ENCODE peak calls at places on chromosomes 16 and 17, in ten cellular contexts. S is brain microvascular endothelial cell; C is AG09309; Z is NCI-H460; K is T-helper 2 cell treated with Interferon-gamma antibody and Interleukin-4, amounts not matched to agents 5 μg/mL and 100 μg/mL, for 36 hours; H is naive thymus-derived CD8-positive, alpha-beta T cell; Q is progenitor cell of endocrine pancreas; T is T-cell; B is amygdala; W is Right ventricle myocardium superior. M is an unnamed sample.

GRCh38 chr17:19012171-19013080 is 7.9 kb upstream of the FAM83G start:
- DNase-seq in S (no peak), C (no peak), Z (no peak), K (no peak), H (no peak), Q (no peak), T (no peak), B (no peak), W (peak), M (no peak)

GRCh38 chr16:2514333-2515179 is 804 bp downstream of the ATP6V0C start:
- DNase-seq in S (no peak), C (no peak), Z (no peak), K (peak), H (peak), Q (peak), T (no peak), B (no peak), W (no peak), M (no peak)

GRCh38 chr16:19717781-19718623 is at the start of the genes IQCK and KNOP1:
- DNase-seq in S (peak), C (peak), Z (peak), K (peak), H (peak), Q (peak), T (peak), B (peak), W (peak), M (peak)

GRCh38 chr17:1029196-1029911 is 32.4 kb downstream of the TIMM22 start:
- DNase-seq in S (peak), C (peak), Z (no peak), K (no peak), H (no peak), Q (no peak), T (no peak), B (peak), W (no peak), M (no peak)

GRCh38 chr17:15431766-15432165 is 35.7 kb downstream of the CDRT4 start:
- DNase-seq in S (no peak), C (no peak), Z (no peak), K (no peak), H (no peak), Q (no peak), T (no peak), B (no peak), W (no peak), M (no peak)

GRCh38 chr17:49016775-49017463 is 19.7 kb downstream of the IGF2BP1 start:
- DNase-seq in S (no peak), C (no peak), Z (no peak), K (no peak), H (no peak), Q (no peak), T (no peak), B (no peak), W (peak), M (no peak)

GRCh38 chr16:10878328-10878643 is 1.3 kb downstream of the CIITA start:
- DNase-seq in S (no peak), C (no peak), Z (no peak), K (no peak), H (no peak), Q (no peak), T (no peak), B (no peak), W (no peak), M (no peak)

GRCh38 chr16:45454-45853 is 8.0 kb downstream of the POLR3K start:
- DNase-seq in S (no peak), C (no peak), Z (no peak), K (no peak), H (no peak), Q (no peak), T (no peak), B (no peak), W (no peak), M (no peak)

GRCh38 chr17:29291163-29291752 is 2.7 kb downstream of the NUFIP2 start:
- DNase-seq in S (peak), C (peak), Z (peak), K (peak), H (peak), Q (no peak), T (no peak), B (no peak), W (no peak), M (no peak)

GRCh38 chr16:14337303-14338191 is 266.4 kb downstream of the MRTFB start:
- DNase-seq in S (no peak), C (no peak), Z (no peak), K (no peak), H (no peak), Q (no peak), T (no peak), B (no peak), W (no peak), M (no peak)

GRCh38 chr17:6630390-6630789 is 10.1 kb downstream of the KIAA0753 start:
- DNase-seq in S (no peak), C (no peak), Z (no peak), K (no peak), H (no peak), Q (no peak), T (no peak), B (no peak), W (no peak), M (no peak)

GRCh38 chr17:39001703-39002637 is 34.8 kb upstream of the FBXO47 start:
- DNase-seq in S (peak), C (peak), Z (no peak), K (no peak), H (no peak), Q (no peak), T (no peak), B (no peak), W (peak), M (no peak)

GRCh38 chr16:88478115-88478514 is 25.0 kb downstream of the ZFPM1 start:
- DNase-seq in S (no peak), C (no peak), Z (no peak), K (no peak), H (peak), Q (no peak), T (peak), B (no peak), W (no peak), M (no peak)

GRCh38 chr17:46935658-46936266 is 12.8 kb downstream of the GOSR2 start:
- DNase-seq in S (peak), C (no peak), Z (peak), K (no peak), H (no peak), Q (no peak), T (no peak), B (no peak), W (no peak), M (no peak)

GRCh38 chr17:20852541-20853370 is 190.1 kb downstream of the USP22 start:
- DNase-seq in S (no peak), C (no peak), Z (peak), K (peak), H (no peak), Q (no peak), T (no peak), B (no peak), W (peak), M (no peak)

GRCh38 chr16:641326-642188 is at the start of gene MCRIP2:
- DNase-seq in S (peak), C (no peak), Z (peak), K (peak), H (peak), Q (peak), T (peak), B (peak), W (peak), M (peak)

GRCh38 chr17:80125656-80126448 is 21.1 kb downstream of the EIF4A3 start:
- DNase-seq in S (no peak), C (peak), Z (no peak), K (no peak), H (no peak), Q (no peak), T (no peak), B (no peak), W (no peak), M (no peak)

GRCh38 chr17:44383363-44383762 is 6.1 kb downstream of the ITGA2B start:
- DNase-seq in S (no peak), C (no peak), Z (no peak), K (no peak), H (no peak), Q (no peak), T (no peak), B (no peak), W (no peak), M (no peak)

M was measured in nucleus accumbens.